ENCODE peak calls at places on chromosome 3, in nine cellular contexts. Z is activated naive CD8-positive, alpha-beta T cell treated with anti-CD3 and anti-CD28 coated beads for 36 hours; X is GF-D8; B is NCI-H774; U is ureter; Y is COR-L47; A is fibroblast of mammary gland; L is AG08395; T is retina. Q is an unnamed sample.

GRCh38 chr3:31356941-31357340 is 175.8 kb upstream of the STT3B start:
- DNase-seq in Z (no peak), T (no peak), A (peak), L (no peak), Y (no peak), B (no peak), X (peak), U (no peak), Q (no peak)

GRCh38 chr3:129257609-129258008 is 8.2 kb downstream of the COPG1 start:
- DNase-seq in T (no peak), Y (no peak), L (no peak), A (no peak), Z (no peak), B (no peak), X (no peak), U (no peak), Q (no peak)

GRCh38 chr3:56976666-56977560 is 83.6 kb upstream of the SPATA12 start:
- DNase-seq in Y (peak), Z (no peak), L (peak), U (no peak), B (peak), X (no peak), A (peak), T (no peak), Q (peak)

GRCh38 chr3:58998476-58999117 is 51.2 kb downstream of the CFAP20DC start:
- DNase-seq in Z (no peak), B (no peak), L (peak), X (no peak), U (no peak), Y (no peak), T (no peak), A (peak), Q (no peak)

GRCh38 chr3:121736112-121736511 is 13.4 kb downstream of the GOLGB1 start:
- DNase-seq in X (no peak), Z (no peak), Y (no peak), B (no peak), U (no peak), A (peak), T (no peak), L (no peak), Q (no peak)

GRCh38 chr3:56251343-56251945 is 216.8 kb downstream of the ERC2 start:
- DNase-seq in A (peak), X (no peak), U (peak), Y (peak), T (peak), L (peak), Z (no peak), B (peak), Q (peak)

GRCh38 chr3:64058592-64058991 is 35.3 kb upstream of the PSMD6 start:
- DNase-seq in X (no peak), L (no peak), Z (no peak), B (no peak), U (no peak), T (no peak), Y (no peak), A (no peak), Q (no peak)

GRCh38 chr3:170356596-170357175 is 829 bp upstream of the SKIL start:
- DNase-seq in B (peak), T (peak), Y (peak), Z (peak), X (peak), U (peak), L (peak), A (peak), Q (peak)

GRCh38 chr3:16181361-16181760 is 6.9 kb downstream of the GALNT15 start:
- DNase-seq in X (no peak), Z (no peak), T (no peak), A (peak), U (no peak), L (peak), Y (no peak), B (no peak), Q (no peak)

GRCh38 chr3:99579965-99580364 is 58.4 kb upstream of the COL8A1 start:
- DNase-seq in A (peak), B (no peak), Z (no peak), Y (no peak), U (no peak), X (no peak), T (no peak), L (no peak), Q (no peak)

GRCh38 chr3:173819368-173819767 is 421.8 kb downstream of the NLGN1 start:
- DNase-seq in U (no peak), A (no peak), Y (no peak), X (no peak), T (no peak), B (no peak), Z (no peak), L (no peak), Q (no peak)

GRCh38 chr3:195815169-195815771 is 3.5 kb upstream of the MUC4 start:
- DNase-seq in X (no peak), A (no peak), Z (no peak), Y (no peak), L (no peak), T (no peak), U (no peak), B (no peak), Q (no peak)

GRCh38 chr3:84547971-84548970 is 410.5 kb upstream of the CADM2 start:
- DNase-seq in X (no peak), Z (no peak), U (no peak), L (no peak), T (peak), B (no peak), A (peak), Y (peak), Q (peak)

GRCh38 chr3:100540791-100541334 is 48.4 kb downstream of the TMEM45A start:
- DNase-seq in Y (no peak), L (no peak), T (no peak), B (no peak), Z (no peak), X (no peak), A (no peak), U (no peak), Q (no peak)

GRCh38 chr3:138234401-138235179 is 47.5 kb downstream of the ARMC8 start:
- DNase-seq in Y (no peak), Z (no peak), X (no peak), A (peak), B (no peak), L (no peak), T (no peak), U (no peak), Q (no peak)

GRCh38 chr3:48301814-48302194 is 31.7 kb downstream of the SPINK8 start:
- DNase-seq in A (peak), Z (no peak), T (no peak), L (peak), B (no peak), X (peak), Y (peak), U (peak), Q (peak)

GRCh38 chr3:10363935-10364334 is 43.0 kb upstream of the SEC13 start:
- DNase-seq in L (no peak), Z (no peak), T (no peak), U (no peak), A (no peak), X (no peak), B (no peak), Y (no peak), Q (no peak)

GRCh38 chr3:42101048-42101447 is 9.9 kb downstream of the TRAK1 start:
- DNase-seq in B (no peak), A (peak), T (no peak), Z (no peak), Y (no peak), L (peak), U (no peak), X (no peak), Q (no peak)

GRCh38 chr3:67459796-67460195 is 194.6 kb downstream of the SUCLG2 start:
- DNase-seq in X (no peak), U (no peak), T (no peak), B (no peak), L (no peak), Z (no peak), A (no peak), Y (no peak), Q (no peak)

GRCh38 chr3:194177156-194177555 is 41.2 kb downstream of the HES1 start:
- DNase-seq in Z (no peak), L (no peak), B (no peak), A (no peak), U (no peak), T (no peak), Y (no peak), X (no peak), Q (no peak)